ENCODE peak calls at places on chromosomes 4 and X, in eight cellular contexts. W is spleen, D is fibroblast of lung, J is ovary, T is left lung, C is uterus, H is PC-3, L is heart right ventricle. Y is an unnamed sample.

GRCh38 chr4:164012396-164013027 is 518.0 kb downstream of the TMA16 start:
- DNase-seq in W (no peak), D (peak; percentile 70), J (no peak), T (no peak), C (no peak), H (peak; percentile 58), L (no peak), Y (no peak)

GRCh38 chrX:149495573-149496071 is 9.5 kb downstream of the IDS start:
- DNase-seq in W (no peak), D (peak; percentile 56), J (no peak), T (no peak), C (no peak), H (peak; percentile 92), L (no peak), Y (no peak)

GRCh38 chr4:41940834-41941233 is 5.6 kb downstream of the TMEM33 start:
- DNase-seq in W (no peak), D (no peak), J (no peak), T (no peak), C (no peak), H (peak; percentile 21), L (no peak), Y (no peak)

GRCh38 chr4:118829107-118829506 is 6.8 kb downstream of the SEC24D start:
- DNase-seq in W (no peak), D (no peak), J (no peak), T (no peak), C (no peak), H (no peak), L (no peak), Y (no peak)

GRCh38 chr4:88008624-88009235 is 1.3 kb downstream of the PKD2 start:
- DNase-seq in W (no peak), D (peak; percentile 24), J (no peak), T (no peak), C (no peak), H (peak; percentile 4), L (no peak), Y (no peak)

GRCh38 chrX:13376857-13377441 is 57.1 kb upstream of the ATXN3L start:
- DNase-seq in W (no peak), D (peak; percentile 98), J (no peak), T (no peak), C (peak; percentile 41), H (peak; percentile 71), L (peak; percentile 28), Y (no peak)

GRCh38 chrX:110847334-110847733 is 51.7 kb upstream of the CHRDL1 start:
- DNase-seq in W (no peak), D (peak; percentile 71), J (no peak), T (no peak), C (no peak), H (peak; percentile 78), L (peak; percentile 12), Y (no peak)

GRCh38 chr4:74283614-74284013 is 24.7 kb upstream of the EPGN start:
- DNase-seq in W (no peak), D (peak; percentile 44), J (no peak), T (no peak), C (no peak), H (peak; percentile 95), L (no peak), Y (no peak)

GRCh38 chr4:1569461-1570151 is 114.5 kb downstream of the FAM53A start:
- DNase-seq in W (peak; percentile 76), D (no peak), J (no peak), T (peak; percentile 51), C (no peak), H (no peak), L (no peak), Y (no peak)

GRCh38 chr4:137677851-137678250 is 145.6 kb upstream of the PCDH18 start:
- DNase-seq in W (no peak), D (peak; percentile 78), J (no peak), T (no peak), C (no peak), H (peak; percentile 58), L (no peak), Y (no peak)

GRCh38 chr4:108427946-108428345 is 192.4 kb upstream of the RPL34 start:
- DNase-seq in W (no peak), D (peak; percentile 53), J (no peak), T (no peak), C (no peak), H (no peak), L (no peak), Y (no peak)

GRCh38 chrX:133390647-133391046 is 24.6 kb downstream of the GPC4 start:
- DNase-seq in W (no peak), D (peak; percentile 8), J (no peak), T (no peak), C (no peak), H (no peak), L (no peak), Y (no peak)

GRCh38 chrX:69319376-69319775 is 154.1 kb upstream of the PJA1 start:
- DNase-seq in W (no peak), D (no peak), J (no peak), T (no peak), C (no peak), H (no peak), L (no peak), Y (no peak)

GRCh38 chr4:6278801-6279197 is 9.1 kb downstream of the WFS1 start:
- DNase-seq in W (no peak), D (peak; percentile 54), J (peak; percentile 79), T (peak; percentile 66), C (peak; percentile 66), H (no peak), L (peak; percentile 80), Y (no peak)

GRCh38 chrX:45596190-45596808 is 395.6 kb upstream of the DIPK2B start:
- DNase-seq in W (no peak), D (peak; percentile 39), J (no peak), T (no peak), C (no peak), H (no peak), L (no peak), Y (no peak)

GRCh38 chrX:130878350-130879341 is 24.4 kb downstream of the ENOX2 start:
- DNase-seq in W (no peak), D (peak; percentile 88), J (no peak), T (no peak), C (no peak), H (peak; percentile 96), L (no peak), Y (no peak)

GRCh38 chr4:152436384-152436783 is 99.5 kb downstream of the FBXW7 start:
- DNase-seq in W (no peak), D (no peak), J (no peak), T (no peak), C (no peak), H (no peak), L (no peak), Y (no peak)

GRCh38 chrX:13007519-13008188 is 32.7 kb downstream of the TMSB4X start:
- DNase-seq in W (no peak), D (peak; percentile 46), J (no peak), T (no peak), C (no peak), H (peak; percentile 90), L (no peak), Y (no peak)

GRCh38 chrX:41293269-41293668 is 40.7 kb upstream of the DDX3X start:
- DNase-seq in W (no peak), D (no peak), J (no peak), T (no peak), C (no peak), H (peak; percentile 37), L (no peak), Y (no peak)

GRCh38 chrX:136259543-136259942 is 8.3 kb upstream of the MAP7D3 start:
- DNase-seq in W (no peak), D (peak; percentile 54), J (peak; percentile 39), T (no peak), C (no peak), H (no peak), L (no peak), Y (no peak)

GRCh38 chr4:2304877-2305561 is 43.1 kb upstream of the MXD4 start:
- DNase-seq in W (peak; percentile 73), D (no peak), J (no peak), T (no peak), C (no peak), H (no peak), L (no peak), Y (no peak)

GRCh38 chr4:8283631-8284121 is 14.1 kb downstream of the HTRA3 start:
- DNase-seq in W (peak; percentile 66), D (no peak), J (no peak), T (peak; percentile 77), C (no peak), H (no peak), L (no peak), Y (no peak)

GRCh38 chrX:75649829-75650228 is 127.0 kb upstream of the ZDHHC15 start:
- DNase-seq in W (no peak), D (no peak), J (no peak), T (no peak), C (no peak), H (no peak), L (no peak), Y (no peak)

DNA sequence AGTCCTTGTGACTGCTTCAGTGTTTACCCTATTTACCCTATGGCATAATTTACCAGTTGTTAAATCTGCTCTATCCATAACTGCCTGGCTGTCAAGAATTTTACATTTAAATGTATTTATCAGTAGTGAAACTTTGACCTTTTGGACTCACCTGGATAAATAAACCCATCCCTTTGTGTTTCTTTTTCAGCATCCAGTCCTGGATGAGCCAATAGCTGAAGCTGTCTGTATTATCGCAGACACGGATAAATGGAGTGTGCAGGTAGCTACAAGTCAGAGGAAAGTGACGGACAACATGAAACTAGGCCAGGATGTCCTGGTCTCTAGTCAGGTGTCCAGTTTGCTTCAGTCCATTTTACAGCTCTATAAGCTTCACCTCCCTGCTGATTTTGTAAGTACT is 122.4 kb downstream of the FNIP2 start:
- DNase-seq in W (no peak), D (no peak), J (no peak), T (no peak), C (no peak), H (no peak), L (no peak), Y (no peak)
- H3K36me3 ChIP-seq in W (no peaks in the 10 kb centered on the region), D (no peaks in the 10 kb centered on the region), J (no peaks in the 10 kb centered on the region), T (peaks cover 56% of the 10 kb centered on the region), C (no peaks in the 10 kb centered on the region), H (no peaks in the 10 kb centered on the region), L (peaks cover 71% of the 10 kb centered on the region), Y (peaks cover 6% of the 10 kb centered on the region)

DNA sequence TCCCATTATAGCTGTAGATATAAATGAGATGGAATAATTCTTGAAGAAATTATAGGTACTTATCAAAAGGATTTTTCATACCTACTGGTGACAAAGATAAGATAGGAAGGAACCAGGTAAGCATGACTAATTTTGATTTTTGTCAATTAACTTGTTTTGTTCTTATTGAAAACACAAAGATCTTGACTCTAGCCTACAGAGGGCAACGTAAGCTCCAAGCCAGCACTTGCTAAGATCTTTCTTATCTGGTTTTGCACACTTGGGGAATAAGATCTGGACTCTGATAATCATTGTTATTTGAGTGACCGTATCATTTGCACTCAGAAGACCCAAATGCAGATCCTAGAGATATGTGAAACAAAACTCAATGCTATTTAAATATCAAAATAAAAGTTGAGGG is 223.4 kb downstream of the VEGFC start:
- DNase-seq in W (no peak), D (peak; percentile 45), J (no peak), T (no peak), C (no peak), H (peak; percentile 6), L (no peak), Y (no peak)
- TF ChIP-seq CTCF in W (no peak), D (peak; percentile 45), J (no peak), T (no peak), C (no peak), H (peak; percentile 36), L (no peak), Y (no peak)

GRCh38 chr4:147734496-147734895 is 2.6 kb downstream of the ARHGAP10 start:
- DNase-seq in W (no peak), D (no peak), J (no peak), T (no peak), C (no peak), H (no peak), L (no peak), Y (no peak)
- H3K4me1 ChIP-seq in W (peaks cover 36% of the 10 kb centered on the region), D (peaks cover 16% of the 10 kb centered on the region), J (peaks cover 15% of the 10 kb centered on the region), T (peaks cover 29% of the 10 kb centered on the region), C (no peaks in the 10 kb centered on the region), H (peaks cover 39% of the 10 kb centered on the region), L (peaks cover 73% of the 10 kb centered on the region), Y (peaks cover 5% of the 10 kb centered on the region)

GRCh38 chr4:39469429-39470077 is 10.7 kb downstream of the LIAS start:
- DNase-seq in W (no peak), D (peak; percentile 92), J (peak; percentile 69), T (no peak), C (no peak), H (peak; percentile 85), L (peak; percentile 16), Y (peak; percentile 49)
- H3K36me3 ChIP-seq in W (peaks cover 7% of the 10 kb centered on the region), D (no peaks in the 10 kb centered on the region), J (no peaks in the 10 kb centered on the region), T (peaks cover 36% of the 10 kb centered on the region), C (no peaks in the 10 kb centered on the region), H (no peaks in the 10 kb centered on the region), L (peaks cover 78% of the 10 kb centered on the region), Y (no peaks in the 10 kb centered on the region)

Y was measured in pancreas.